ENCODE peak calls at places on chromosome 3, in eight cellular contexts. One of them, this sample, is unnamed.
A peak's percentile ranks its signal among the peaks of the same experiment; 100 is the strongest.

GRCh38 chr3:8237893-8238292 is 263.7 kb upstream of the LMCD1 start:
- DNase-seq in PC-3: no peak
- DNase-seq in tibial nerve: no peak
- DNase-seq in mesenchymal stem cell: no peak
- DNase-seq in hepatocyte: no peak
- DNase-seq in tibial artery: no peak
- DNase-seq in CD8-positive, alpha-beta T cell: no peak
- DNase-seq in Peyer's patch: no peak
- DNase-seq in this sample: no peak

GRCh38 chr3:39448506-39449233 is 18.8 kb upstream of the MOBP start:
- DNase-seq in Peyer's patch: no peak
- DNase-seq in CD8-positive, alpha-beta T cell: no peak
- DNase-seq in hepatocyte: no peak
- DNase-seq in tibial nerve: no peak
- DNase-seq in tibial artery: no peak
- DNase-seq in mesenchymal stem cell: no peak
- DNase-seq in PC-3: no peak
- DNase-seq in this sample: no peak

GRCh38 chr3:17129550-17129949 is 244.8 kb downstream of the PLCL2 start:
- DNase-seq in CD8-positive, alpha-beta T cell: no peak
- DNase-seq in hepatocyte: no peak
- DNase-seq in tibial nerve: no peak
- DNase-seq in mesenchymal stem cell: no peak
- DNase-seq in Peyer's patch: no peak
- DNase-seq in tibial artery: no peak
- DNase-seq in PC-3: no peak
- DNase-seq in this sample: no peak

GRCh38 chr3:162368377-162368776 is 871.8 kb downstream of the OTOL1 start:
- DNase-seq in mesenchymal stem cell: peak; percentile 17
- DNase-seq in CD8-positive, alpha-beta T cell: no peak
- DNase-seq in tibial nerve: no peak
- DNase-seq in Peyer's patch: no peak
- DNase-seq in PC-3: no peak
- DNase-seq in tibial artery: no peak
- DNase-seq in hepatocyte: no peak
- DNase-seq in this sample: no peak

GRCh38 chr3:188801393-188801792 is 370.4 kb upstream of the TPRG1 start:
- DNase-seq in tibial nerve: no peak
- DNase-seq in mesenchymal stem cell: no peak
- DNase-seq in Peyer's patch: no peak
- DNase-seq in PC-3: no peak
- DNase-seq in CD8-positive, alpha-beta T cell: no peak
- DNase-seq in tibial artery: no peak
- DNase-seq in hepatocyte: no peak
- DNase-seq in this sample: no peak

GRCh38 chr3:13264468-13264795 is 155.7 kb downstream of the NUP210 start:
- DNase-seq in CD8-positive, alpha-beta T cell: no peak
- DNase-seq in PC-3: no peak
- DNase-seq in hepatocyte: no peak
- DNase-seq in tibial nerve: no peak
- DNase-seq in tibial artery: no peak
- DNase-seq in Peyer's patch: no peak
- DNase-seq in mesenchymal stem cell: no peak
- DNase-seq in this sample: no peak

GRCh38 chr3:13522236-13522635 is 26.7 kb upstream of the FBLN2 start:
- DNase-seq in hepatocyte: no peak
- DNase-seq in tibial nerve: no peak
- DNase-seq in Peyer's patch: no peak
- DNase-seq in PC-3: no peak
- DNase-seq in CD8-positive, alpha-beta T cell: no peak
- DNase-seq in mesenchymal stem cell: no peak
- DNase-seq in tibial artery: no peak
- DNase-seq in this sample: no peak

GRCh38 chr3:39088889-39089288 is 18.5 kb downstream of the GORASP1 start:
- DNase-seq in Peyer's patch: no peak
- DNase-seq in tibial artery: no peak
- DNase-seq in CD8-positive, alpha-beta T cell: no peak
- DNase-seq in hepatocyte: no peak
- DNase-seq in tibial nerve: no peak
- DNase-seq in mesenchymal stem cell: peak; percentile 48
- DNase-seq in PC-3: no peak
- DNase-seq in this sample: no peak

GRCh38 chr3:48464713-48465221 is 18.2 kb downstream of the ATRIP start:
- DNase-seq in Peyer's patch: no peak
- DNase-seq in tibial artery: no peak
- DNase-seq in hepatocyte: no peak
- DNase-seq in tibial nerve: no peak
- DNase-seq in PC-3: no peak
- DNase-seq in CD8-positive, alpha-beta T cell: no peak
- DNase-seq in mesenchymal stem cell: no peak
- DNase-seq in this sample: no peak

GRCh38 chr3:171704814-171705213 is 105.5 kb downstream of the PLD1 start:
- DNase-seq in tibial artery: no peak
- DNase-seq in tibial nerve: no peak
- DNase-seq in CD8-positive, alpha-beta T cell: no peak
- DNase-seq in mesenchymal stem cell: no peak
- DNase-seq in Peyer's patch: no peak
- DNase-seq in PC-3: no peak
- DNase-seq in hepatocyte: no peak
- DNase-seq in this sample: no peak

GRCh38 chr3:23490459-23490858 is 287.3 kb downstream of the UBE2E2 start:
- DNase-seq in tibial artery: no peak
- DNase-seq in mesenchymal stem cell: peak; percentile 79
- DNase-seq in Peyer's patch: no peak
- DNase-seq in CD8-positive, alpha-beta T cell: no peak
- DNase-seq in tibial nerve: no peak
- DNase-seq in hepatocyte: no peak
- DNase-seq in PC-3: peak; percentile 78
- DNase-seq in this sample: no peak

GRCh38 chr3:177944228-177944661 is 592.0 kb upstream of the KCNMB2 start:
- DNase-seq in mesenchymal stem cell: no peak
- DNase-seq in CD8-positive, alpha-beta T cell: no peak
- DNase-seq in tibial nerve: no peak
- DNase-seq in PC-3: peak; percentile 11
- DNase-seq in hepatocyte: no peak
- DNase-seq in tibial artery: no peak
- DNase-seq in Peyer's patch: no peak
- DNase-seq in this sample: no peak

GRCh38 chr3:71258116-71258515 is 325.4 kb downstream of the FOXP1 start:
- DNase-seq in mesenchymal stem cell: peak; percentile 26
- DNase-seq in tibial artery: no peak
- DNase-seq in tibial nerve: no peak
- DNase-seq in Peyer's patch: no peak
- DNase-seq in CD8-positive, alpha-beta T cell: no peak
- DNase-seq in hepatocyte: peak; percentile 53
- DNase-seq in PC-3: peak; percentile 86
- DNase-seq in this sample: no peak

GRCh38 chr3:57234613-57235575 is 7.4 kb downstream of the APPL1 start:
- DNase-seq in CD8-positive, alpha-beta T cell: no peak
- DNase-seq in hepatocyte: no peak
- DNase-seq in tibial artery: no peak
- DNase-seq in tibial nerve: no peak
- DNase-seq in Peyer's patch: no peak
- DNase-seq in PC-3: no peak
- DNase-seq in mesenchymal stem cell: no peak
- DNase-seq in this sample: no peak

GRCh38 chr3:136804813-136805212 is 14.1 kb upstream of the SLC35G2 start:
- DNase-seq in mesenchymal stem cell: no peak
- DNase-seq in CD8-positive, alpha-beta T cell: no peak
- DNase-seq in tibial artery: no peak
- DNase-seq in Peyer's patch: no peak
- DNase-seq in tibial nerve: no peak
- DNase-seq in hepatocyte: no peak
- DNase-seq in PC-3: no peak
- DNase-seq in this sample: no peak

GRCh38 chr3:98530676-98531075 is 1.1 kb upstream of the GPR15 start:
- DNase-seq in tibial artery: no peak
- DNase-seq in mesenchymal stem cell: no peak
- DNase-seq in hepatocyte: no peak
- DNase-seq in tibial nerve: no peak
- DNase-seq in CD8-positive, alpha-beta T cell: no peak
- DNase-seq in Peyer's patch: no peak
- DNase-seq in PC-3: no peak
- DNase-seq in this sample: no peak

GRCh38 chr3:197809356-197810020 is 18.4 kb downstream of the LRCH3 start:
- DNase-seq in hepatocyte: peak; percentile 12
- DNase-seq in tibial nerve: no peak
- DNase-seq in tibial artery: no peak
- DNase-seq in CD8-positive, alpha-beta T cell: no peak
- DNase-seq in mesenchymal stem cell: peak; percentile 70
- DNase-seq in Peyer's patch: no peak
- DNase-seq in PC-3: no peak
- DNase-seq in this sample: no peak

GRCh38 chr3:69866988-69867720 is 127.9 kb downstream of the MITF start:
- DNase-seq in PC-3: peak; percentile 45
- DNase-seq in CD8-positive, alpha-beta T cell: no peak
- DNase-seq in tibial nerve: no peak
- DNase-seq in Peyer's patch: no peak
- DNase-seq in tibial artery: no peak
- DNase-seq in mesenchymal stem cell: peak; percentile 37
- DNase-seq in hepatocyte: no peak
- DNase-seq in this sample: no peak

GRCh38 chr3:30286007-30286669 is 320.3 kb upstream of the TGFBR2 start:
- DNase-seq in tibial nerve: peak; percentile 81
- DNase-seq in PC-3: peak; percentile 93
- DNase-seq in Peyer's patch: no peak
- DNase-seq in mesenchymal stem cell: peak; percentile 78
- DNase-seq in hepatocyte: peak; percentile 19
- DNase-seq in tibial artery: peak; percentile 85
- DNase-seq in CD8-positive, alpha-beta T cell: no peak
- DNase-seq in this sample: peak; percentile 89

GRCh38 chr3:167821248-167821805 is 85.8 kb downstream of the SERPINI1 start:
- DNase-seq in CD8-positive, alpha-beta T cell: no peak
- DNase-seq in mesenchymal stem cell: no peak
- DNase-seq in tibial nerve: no peak
- DNase-seq in tibial artery: no peak
- DNase-seq in hepatocyte: no peak
- DNase-seq in PC-3: no peak
- DNase-seq in Peyer's patch: no peak
- DNase-seq in this sample: no peak

GRCh38 chr3:157111578-157111977 is 48.4 kb downstream of the CCNL1 start:
- DNase-seq in PC-3: no peak
- DNase-seq in mesenchymal stem cell: no peak
- DNase-seq in Peyer's patch: no peak
- DNase-seq in hepatocyte: no peak
- DNase-seq in tibial artery: no peak
- DNase-seq in tibial nerve: no peak
- DNase-seq in CD8-positive, alpha-beta T cell: no peak
- DNase-seq in this sample: no peak

GRCh38 chr3:142251951-142252350 is 26.6 kb upstream of the GK5 start:
- DNase-seq in hepatocyte: no peak
- DNase-seq in mesenchymal stem cell: no peak
- DNase-seq in tibial artery: no peak
- DNase-seq in CD8-positive, alpha-beta T cell: no peak
- DNase-seq in Peyer's patch: no peak
- DNase-seq in PC-3: no peak
- DNase-seq in tibial nerve: no peak
- DNase-seq in this sample: no peak
- H3K9me3 ChIP-seq in hepatocyte: no peaks in the 10 kb centered on the region
- H3K9me3 ChIP-seq in mesenchymal stem cell: peaks cover 19% of the 10 kb centered on the region
- H3K9me3 ChIP-seq in tibial artery: peaks cover 4% of the 10 kb centered on the region
- H3K9me3 ChIP-seq in CD8-positive, alpha-beta T cell: no peaks in the 10 kb centered on the region
- H3K9me3 ChIP-seq in Peyer's patch: no peaks in the 10 kb centered on the region
- H3K9me3 ChIP-seq in PC-3: no peaks in the 10 kb centered on the region
- H3K9me3 ChIP-seq in tibial nerve: peaks cover 47% of the 10 kb centered on the region
- H3K9me3 ChIP-seq in this sample: peaks cover 28% of the 10 kb centered on the region

DNA sequence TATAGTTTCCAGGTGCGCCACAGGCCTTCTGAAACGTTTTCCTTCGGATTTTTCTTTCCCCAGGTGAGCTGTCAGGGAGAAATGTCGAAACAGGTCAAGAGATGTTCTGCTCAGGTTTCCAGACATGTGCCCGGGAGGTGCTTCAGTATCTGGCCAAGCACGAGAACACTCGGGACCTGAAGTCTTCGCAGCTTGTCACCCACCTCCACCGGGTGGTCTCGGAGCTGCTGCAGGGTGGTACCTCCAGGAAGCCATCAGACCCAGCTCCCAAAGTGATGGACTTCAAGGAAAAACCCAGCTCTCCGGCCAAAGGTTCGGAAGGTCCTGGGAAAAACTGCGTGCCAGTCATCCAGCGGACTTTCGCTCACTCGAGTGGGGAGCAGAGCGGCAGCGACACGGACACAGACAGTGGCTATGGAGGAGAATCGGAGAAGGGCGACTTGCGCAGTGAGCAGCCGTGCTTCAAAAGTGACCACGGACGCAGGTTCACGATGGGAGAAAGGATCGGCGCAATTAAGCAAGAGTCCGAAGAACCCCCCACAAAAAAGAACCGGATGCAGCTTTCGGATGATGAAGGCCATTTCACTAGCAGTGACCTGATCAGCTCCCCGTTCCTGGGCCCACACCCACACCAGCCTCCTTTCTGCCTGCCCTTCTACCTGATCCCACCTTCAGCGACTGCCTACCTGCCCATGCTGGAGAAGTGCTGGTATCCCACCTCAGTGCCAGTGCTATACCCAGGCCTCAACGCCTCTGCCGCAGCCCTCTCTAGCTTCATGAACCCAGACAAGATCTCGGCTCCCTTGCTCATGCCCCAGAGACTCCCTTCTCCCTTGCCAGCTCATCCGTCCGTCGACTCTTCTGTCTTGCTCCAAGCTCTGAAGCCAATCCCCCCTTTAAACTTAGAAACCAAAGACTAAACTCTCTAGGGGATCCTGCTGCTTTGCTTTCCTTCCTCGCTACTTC is 3.8 kb downstream of the BHLHE40 start:
- DNase-seq in tibial nerve: no peak
- DNase-seq in tibial artery: no peak
- DNase-seq in PC-3: no peak
- DNase-seq in CD8-positive, alpha-beta T cell: no peak
- DNase-seq in hepatocyte: no peak
- DNase-seq in Peyer's patch: no peak
- DNase-seq in mesenchymal stem cell: peak; percentile 64
- DNase-seq in this sample: no peak
- H3K4me3 ChIP-seq in tibial nerve: peak overlapping the region; percentile 67
- H3K4me3 ChIP-seq in tibial artery: peak overlapping the region; percentile 60
- H3K4me3 ChIP-seq in PC-3: peak overlapping the region; percentile 98
- H3K4me3 ChIP-seq in CD8-positive, alpha-beta T cell: no peak overlapping the region
- H3K4me3 ChIP-seq in hepatocyte: no peak overlapping the region
- H3K4me3 ChIP-seq in Peyer's patch: peak overlapping the region; percentile 27
- H3K4me3 ChIP-seq in mesenchymal stem cell: peak overlapping the region; percentile 62
- H3K4me3 ChIP-seq in this sample: peak overlapping the region; percentile 30

DNA sequence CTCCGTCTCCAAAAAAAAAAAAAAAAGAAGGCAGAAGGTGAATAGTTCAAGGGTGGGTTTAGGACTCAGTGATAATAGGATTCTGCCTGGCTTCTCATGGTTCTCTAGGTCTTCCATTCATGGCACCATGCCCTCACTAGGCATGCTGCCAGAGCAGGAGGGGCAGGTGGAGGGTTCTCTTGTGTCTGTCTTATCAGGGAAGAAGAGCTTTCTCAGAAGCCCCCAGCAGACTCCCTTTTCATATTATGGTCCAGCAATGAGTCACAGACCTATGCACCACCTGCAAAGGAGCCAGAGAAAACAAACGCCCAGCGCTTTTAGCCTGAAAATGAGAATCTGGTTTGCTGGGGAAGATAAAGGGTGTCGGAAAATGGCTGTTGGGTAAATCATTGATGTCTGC is 3.0 kb downstream of the CCR2 start:
- DNase-seq in CD8-positive, alpha-beta T cell: no peak
- DNase-seq in PC-3: no peak
- DNase-seq in Peyer's patch: no peak
- DNase-seq in hepatocyte: no peak
- DNase-seq in mesenchymal stem cell: no peak
- DNase-seq in tibial artery: no peak
- DNase-seq in tibial nerve: no peak
- DNase-seq in this sample: no peak
- H3K27me3 ChIP-seq in CD8-positive, alpha-beta T cell: no peaks in the 10 kb centered on the region
- H3K27me3 ChIP-seq in PC-3: peaks cover 18% of the 10 kb centered on the region
- H3K27me3 ChIP-seq in Peyer's patch: no peaks in the 10 kb centered on the region
- H3K27me3 ChIP-seq in hepatocyte: no peaks in the 10 kb centered on the region
- H3K27me3 ChIP-seq in mesenchymal stem cell: peaks cover 52% of the 10 kb centered on the region
- H3K27me3 ChIP-seq in tibial artery: no peaks in the 10 kb centered on the region
- H3K27me3 ChIP-seq in tibial nerve: no peaks in the 10 kb centered on the region
- H3K27me3 ChIP-seq in this sample: no peaks in the 10 kb centered on the region

GRCh38 chr3:1666865-1667264 is 431.8 kb upstream of the CNTN4 start:
- DNase-seq in PC-3: no peak
- DNase-seq in CD8-positive, alpha-beta T cell: no peak
- DNase-seq in tibial artery: no peak
- DNase-seq in tibial nerve: no peak
- DNase-seq in mesenchymal stem cell: no peak
- DNase-seq in hepatocyte: no peak
- DNase-seq in Peyer's patch: no peak
- DNase-seq in this sample: no peak
- H3K9me3 ChIP-seq in PC-3: peaks cover 20% of the 10 kb centered on the region
- H3K9me3 ChIP-seq in CD8-positive, alpha-beta T cell: peaks cover 4% of the 10 kb centered on the region
- H3K9me3 ChIP-seq in tibial artery: no peaks in the 10 kb centered on the region
- H3K9me3 ChIP-seq in tibial nerve: no peaks in the 10 kb centered on the region
- H3K9me3 ChIP-seq in mesenchymal stem cell: peaks cover 17% of the 10 kb centered on the region
- H3K9me3 ChIP-seq in hepatocyte: no peaks in the 10 kb centered on the region
- H3K9me3 ChIP-seq in Peyer's patch: no peaks in the 10 kb centered on the region
- H3K9me3 ChIP-seq in this sample: no peaks in the 10 kb centered on the region

This sample was measured in right atrium auricular region.